ENCODE peak calls at places on chromosome 17, in ten cellular contexts. S, I, D, B, Z, P, C, X, Q and G are unnamed samples.

GRCh38 chr17:36149296-36149820 is 27.1 kb downstream of the TBC1D3B start:
- DNase-seq in Q (no peak), P (no peak), Z (peak), C (no peak), X (no peak), I (peak), D (no peak), S (no peak), B (no peak), G (no peak)

GRCh38 chr17:44363613-44364159 is at the start of gene FAM171A2:
- DNase-seq in D (peak), B (peak), C (no peak), I (peak), P (no peak), Q (peak), S (no peak), Z (peak), X (peak), G (peak)

GRCh38 chr17:7704601-7705268 is at the start of gene EFNB3:
- DNase-seq in D (no peak), P (peak), X (peak), S (no peak), Z (peak), B (no peak), Q (no peak), I (no peak), C (no peak), G (no peak)

GRCh38 chr17:2337811-2338657 is 733 bp downstream of the SGSM2 start:
- DNase-seq in Z (peak), C (no peak), X (peak), P (peak), I (peak), S (peak), D (peak), B (peak), Q (peak), G (peak)

GRCh38 chr17:48487221-48487620 is 43.6 kb downstream of the HOXB1 start:
- DNase-seq in I (no peak), C (no peak), X (no peak), B (no peak), Q (no peak), P (no peak), D (no peak), Z (no peak), S (no peak), G (no peak)

GRCh38 chr17:1829579-1830257 is at the start of the genes RPA1 and SMYD4:
- DNase-seq in Z (peak), S (peak), P (peak), I (peak), X (peak), B (peak), D (peak), C (peak), Q (peak), G (peak)

GRCh38 chr17:36534881-36535668 is at the start of gene PIGW:
- DNase-seq in S (peak), Z (peak), X (peak), C (peak), D (peak), B (peak), I (peak), P (peak), Q (peak), G (peak)

GRCh38 chr17:49691086-49691676 is 13.3 kb upstream of the SPOP start:
- DNase-seq in X (no peak), Z (peak), Q (no peak), P (peak), I (peak), D (no peak), S (no peak), B (no peak), C (no peak), G (no peak)

GRCh38 chr17:31919802-31920525 is 16.8 kb upstream of the SUZ12 start:
- DNase-seq in Q (peak), Z (peak), P (no peak), D (no peak), X (no peak), I (no peak), C (no peak), S (no peak), B (peak), G (no peak)

GRCh38 chr17:3039748-3040147 is 23.7 kb downstream of the OR1D5 start:
- DNase-seq in C (no peak), Q (no peak), D (no peak), I (no peak), P (no peak), B (no peak), X (no peak), S (no peak), Z (no peak), G (no peak)

GRCh38 chr17:8408371-8408770 is 10.7 kb upstream of the RNF222 start:
- DNase-seq in I (no peak), C (no peak), D (no peak), S (peak), Q (no peak), P (no peak), B (no peak), Z (no peak), X (no peak), G (no peak)

GRCh38 chr17:21263351-21263750 is 10.1 kb upstream of the NATD1 start:
- DNase-seq in X (no peak), I (no peak), P (no peak), Q (no peak), Z (peak), B (no peak), C (no peak), S (no peak), D (no peak), G (no peak)

GRCh38 chr17:8713878-8714277 is 30.8 kb downstream of the CCDC42 start:
- DNase-seq in B (no peak), Z (no peak), X (no peak), P (no peak), C (no peak), S (no peak), Q (no peak), I (no peak), D (no peak), G (no peak)

GRCh38 chr17:43671075-43671692 is 9.5 kb upstream of the MEOX1 start:
- DNase-seq in Q (no peak), Z (peak), B (no peak), X (no peak), S (peak), D (no peak), C (no peak), P (no peak), I (peak), G (no peak)

GRCh38 chr17:78979780-78980623 is at the start of gene LGALS3BP:
- DNase-seq in X (no peak), C (no peak), Z (peak), P (peak), I (peak), Q (peak), B (peak), S (peak), D (peak), G (peak)

GRCh38 chr17:81579821-81580321 is 27.7 kb upstream of the FAAP100 start:
- DNase-seq in Q (no peak), B (no peak), Z (peak), P (no peak), X (no peak), I (no peak), D (no peak), C (no peak), S (no peak), G (no peak)

GRCh38 chr17:46774108-46774737 is 44.3 kb downstream of the WNT3 start:
- DNase-seq in X (no peak), I (no peak), Q (no peak), S (peak), Z (peak), C (no peak), B (no peak), D (peak), P (peak), G (no peak)

GRCh38 chr17:62755139-62755851 is 52.8 kb downstream of the MARCHF10 start:
- DNase-seq in Q (no peak), C (no peak), D (no peak), I (peak), B (no peak), X (no peak), Z (peak), S (no peak), P (no peak), G (no peak)

GRCh38 chr17:48570325-48571023 is 7.7 kb downstream of the HOXB4 start:
- DNase-seq in X (no peak), Z (peak), P (no peak), Q (no peak), S (no peak), D (no peak), B (no peak), C (no peak), I (no peak), G (no peak)

GRCh38 chr17:81221842-81222619 is 734 bp downstream of the CEP131 start:
- DNase-seq in X (no peak), C (no peak), I (no peak), B (no peak), S (no peak), D (no peak), Z (no peak), Q (no peak), P (no peak), G (no peak)

GRCh38 chr17:27506348-27507218 is 50.3 kb downstream of the KSR1 start:
- DNase-seq in Q (no peak), S (peak), P (no peak), B (no peak), C (no peak), I (no peak), X (peak), Z (no peak), D (peak), G (no peak)

GRCh38 chr17:35051579-35052239 is 11.8 kb downstream of the RFFL start:
- DNase-seq in P (no peak), I (no peak), C (no peak), Z (no peak), Q (no peak), S (no peak), B (peak), X (peak), D (peak), G (no peak)

GRCh38 chr17:81116704-81117103 is 48.6 kb upstream of the PVALEF start:
- DNase-seq in Q (no peak), P (no peak), X (no peak), Z (no peak), S (no peak), D (no peak), I (no peak), B (no peak), C (no peak), G (no peak)

GRCh38 chr17:58325289-58325726 is 3.3 kb downstream of the TSPOAP1 start:
- DNase-seq in C (no peak), P (no peak), S (no peak), B (no peak), Z (no peak), X (no peak), I (no peak), D (no peak), Q (no peak), G (no peak)

GRCh38 chr17:80566054-80566400 is 21.4 kb downstream of the RPTOR start:
- DNase-seq in D (no peak), I (no peak), C (no peak), X (no peak), Q (no peak), Z (no peak), S (no peak), P (no peak), B (no peak), G (no peak)

GRCh38 chr17:71084219-71084618 is 914.9 kb downstream of the KCNJ2 start:
- DNase-seq in P (no peak), X (no peak), D (no peak), C (no peak), S (no peak), B (peak), I (no peak), Z (peak), Q (no peak), G (no peak)
- TF ChIP-seq CTCF in P (no peak), X (no peak), D (no peak), C (no peak), S (peak), B (no peak), I (no peak), Z (peak), Q (peak), G (peak)

GRCh38 chr17:77354721-77355455 is 214.1 kb downstream of the SEC14L1 start:
- DNase-seq in P (peak), Q (no peak), D (peak), X (no peak), Z (peak), I (peak), B (no peak), C (peak), S (no peak), G (peak)
- TF ChIP-seq CTCF in P (no peak), Q (no peak), D (no peak), X (no peak), Z (peak), I (no peak), B (no peak), C (no peak), S (no peak), G (no peak)

DNA sequence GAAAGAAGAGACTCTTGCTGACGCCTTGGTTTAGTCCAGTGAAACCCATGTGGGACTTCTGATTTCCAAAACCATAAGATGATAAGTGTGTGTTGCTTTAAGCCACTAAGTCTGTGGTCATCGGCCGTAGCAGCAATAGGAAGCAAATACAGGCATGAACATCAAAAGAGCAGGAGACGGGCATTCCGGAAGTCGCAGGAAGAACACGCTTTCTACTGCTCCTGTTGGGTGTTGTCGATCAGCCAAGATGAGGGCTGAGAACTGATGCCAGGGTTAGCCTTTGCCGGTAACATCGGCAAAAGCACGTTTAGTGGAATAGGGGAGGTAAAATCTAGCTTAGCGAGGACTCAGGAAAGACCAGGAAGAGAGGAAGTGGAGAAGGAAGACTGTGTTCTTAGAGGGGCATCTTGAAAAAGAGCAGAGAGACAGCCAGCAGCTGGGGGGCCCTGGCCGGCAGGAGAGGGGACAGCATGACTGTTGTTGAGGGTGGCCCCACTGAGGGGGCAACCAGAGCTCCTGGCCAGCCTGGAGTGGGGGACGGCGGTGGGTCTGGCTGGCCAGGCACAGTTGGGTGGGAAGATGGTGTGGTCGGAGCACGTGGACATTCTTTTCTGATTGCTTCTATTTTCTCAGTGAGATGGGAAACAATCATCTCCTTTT is 109.7 kb downstream of the METRNL start:
- DNase-seq in P (no peak), S (no peak), X (no peak), I (peak), C (peak), Z (no peak), B (no peak), D (no peak), Q (no peak), G (peak)
- TF ChIP-seq CTCF in P (no peak), S (no peak), X (no peak), I (no peak), C (no peak), Z (no peak), B (no peak), D (no peak), Q (no peak), G (no peak)

GRCh38 chr17:77725851-77726250 is 232.7 kb upstream of the TNRC6C start:
- DNase-seq in Z (no peak), I (no peak), B (no peak), C (no peak), X (no peak), Q (no peak), P (no peak), D (no peak), S (no peak), G (peak)
- TF ChIP-seq CTCF in Z (no peak), I (no peak), B (no peak), C (no peak), X (no peak), Q (no peak), P (no peak), D (no peak), S (no peak), G (no peak)

DNA sequence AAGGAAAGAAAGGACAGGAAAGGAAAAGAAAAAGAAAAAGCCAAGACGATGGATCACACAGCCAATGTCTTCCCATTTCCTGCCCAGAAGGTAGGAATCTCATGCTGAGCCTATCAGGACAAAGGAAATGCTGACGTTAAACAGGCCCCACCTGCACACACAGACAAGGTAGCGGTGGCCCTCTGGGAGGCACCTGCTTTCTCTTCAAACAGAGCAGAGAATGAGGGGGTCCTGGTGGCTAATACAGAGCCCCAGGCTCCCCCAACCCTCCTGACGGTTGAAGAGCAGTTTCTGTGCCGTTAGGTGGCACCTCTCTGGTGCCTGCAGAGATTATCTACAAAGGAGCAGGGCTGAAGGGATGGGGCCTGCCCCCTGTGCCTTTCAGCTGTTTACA is 56.5 kb downstream of the ARHGAP27 start:
- DNase-seq in S (no peak), D (no peak), I (no peak), B (no peak), Q (no peak), X (no peak), C (no peak), Z (no peak), P (no peak), G (no peak)
- TF ChIP-seq CTCF in S (no peak), D (no peak), I (no peak), B (no peak), Q (no peak), X (no peak), C (no peak), Z (no peak), P (no peak), G (no peak)

GRCh38 chr17:75442168-75443103 is 14.0 kb upstream of the TMEM94 start:
- DNase-seq in D (no peak), I (no peak), C (no peak), S (peak), B (no peak), X (no peak), Z (no peak), P (no peak), Q (no peak), G (no peak)

GRCh38 chr17:75440738-75441448 is 15.5 kb upstream of the TMEM94 start:
- DNase-seq in I (no peak), B (no peak), D (no peak), P (no peak), Z (peak), X (no peak), S (no peak), C (no peak), Q (no peak), G (no peak)

DNA sequence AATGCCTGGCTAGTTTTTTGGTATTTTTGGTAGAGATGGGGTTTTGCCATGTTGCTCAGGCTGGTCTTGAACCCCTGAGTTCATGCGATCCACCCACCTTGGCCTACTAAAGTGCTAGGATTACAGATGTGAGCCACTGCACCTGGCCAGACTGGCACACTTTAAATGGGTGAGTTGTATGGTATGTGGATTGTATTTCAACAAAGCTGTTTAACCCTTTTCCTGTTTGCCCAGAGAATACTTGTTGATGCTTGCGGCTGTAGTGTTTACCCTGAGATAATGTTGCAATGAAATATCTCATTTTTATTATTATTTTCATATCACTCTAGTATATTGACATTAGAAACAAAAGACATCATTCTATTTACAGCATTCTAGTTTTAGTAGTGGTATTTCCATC is 17.1 kb upstream of the TMEM94 start:
- DNase-seq in Q (no peak), B (no peak), I (no peak), Z (no peak), C (no peak), D (no peak), X (no peak), P (no peak), S (no peak), G (no peak)
- TF ChIP-seq CTCF in Q (no peak), B (no peak), I (no peak), Z (no peak), C (no peak), D (no peak), X (no peak), P (no peak), S (no peak), G (no peak)